ENCODE peak calls at places on chromosomes 16 and 17, in nine cellular contexts. J, U, W, Y, H, A, K, E and N are unnamed samples.

GRCh38 chr17:29368926-29369325 is 21.2 kb upstream of the TAOK1 start:
- DNase-seq in A (no peak), K (no peak), W (no peak), H (peak), Y (no peak), E (no peak), U (no peak), J (no peak), N (no peak)

GRCh38 chr17:28047806-28048205 is 5.3 kb downstream of the NLK start:
- DNase-seq in U (no peak), A (no peak), K (no peak), H (no peak), W (no peak), E (no peak), Y (no peak), J (no peak), N (no peak)

GRCh38 chr16:83961591-83961990 is 6.5 kb upstream of the NECAB2 start:
- DNase-seq in W (no peak), J (no peak), U (no peak), E (no peak), H (no peak), A (no peak), Y (no peak), K (no peak), N (no peak)

GRCh38 chr17:73071387-73071999 is 21.0 kb downstream of the SLC39A11 start:
- DNase-seq in K (peak), A (no peak), U (no peak), Y (no peak), J (no peak), E (no peak), W (no peak), H (no peak), N (no peak)

GRCh38 chr16:15399317-15399716 is 3.8 kb downstream of the MPV17L start:
- DNase-seq in K (no peak), H (no peak), W (no peak), U (no peak), J (no peak), Y (no peak), E (no peak), A (no peak), N (no peak)

GRCh38 chr17:20174588-20175265 is 165.6 kb downstream of the SPECC1 start:
- DNase-seq in H (peak), Y (no peak), A (no peak), U (peak), W (no peak), K (no peak), E (no peak), J (no peak), N (no peak)

GRCh38 chr17:74502866-74503265 is 28.4 kb downstream of the CD300LB start:
- DNase-seq in H (peak), J (no peak), A (no peak), E (no peak), Y (no peak), K (no peak), U (no peak), W (no peak), N (no peak)

GRCh38 chr17:58333396-58334207 is 5.0 kb upstream of the TSPOAP1 start:
- DNase-seq in J (no peak), K (no peak), A (no peak), H (no peak), W (peak), Y (no peak), U (no peak), E (no peak), N (peak)

GRCh38 chr16:69481901-69482341 is 57.5 kb downstream of the CYB5B start:
- DNase-seq in E (no peak), K (no peak), Y (no peak), A (no peak), U (no peak), H (peak), J (no peak), W (no peak), N (no peak)

GRCh38 chr16:67661101-67661661 is 421 bp downstream of the PARD6A start:
- DNase-seq in A (no peak), J (no peak), H (peak), W (peak), Y (no peak), U (no peak), E (no peak), K (no peak), N (no peak)

GRCh38 chr17:41865596-41865893 is 322 bp upstream of the KLHL11 start:
- DNase-seq in Y (no peak), U (no peak), W (no peak), E (no peak), A (no peak), H (no peak), J (no peak), K (no peak), N (no peak)

GRCh38 chr17:12959441-12959840 is 58.4 kb downstream of the ELAC2 start:
- DNase-seq in Y (no peak), K (no peak), A (no peak), W (no peak), J (no peak), E (no peak), U (no peak), H (peak), N (no peak)

GRCh38 chr17:15377608-15378007 is 36.2 kb upstream of the TEKT3 start:
- DNase-seq in Y (no peak), U (peak), H (peak), K (no peak), W (no peak), J (no peak), A (no peak), E (no peak), N (no peak)

GRCh38 chr16:81445926-81446317 is 1.3 kb downstream of the CMIP start:
- DNase-seq in E (no peak), W (no peak), K (peak), U (no peak), H (no peak), Y (no peak), A (no peak), J (no peak), N (no peak)

GRCh38 chr16:4655801-4656200 is 31.2 kb downstream of the MGRN1 start:
- DNase-seq in A (no peak), H (no peak), U (no peak), K (no peak), E (no peak), Y (no peak), J (no peak), W (no peak), N (no peak)

GRCh38 chr16:86379505-86379846 is 130.9 kb upstream of the FOXF1 start:
- DNase-seq in Y (no peak), U (no peak), W (no peak), H (peak), A (no peak), K (no peak), E (no peak), J (no peak), N (no peak)

GRCh38 chr17:65236321-65236720 is 99.2 kb downstream of the RGS9 start:
- DNase-seq in W (no peak), A (no peak), H (no peak), E (no peak), Y (no peak), K (no peak), J (no peak), U (no peak), N (no peak)

GRCh38 chr16:11535494-11535893 is 51.2 kb downstream of the LITAF start:
- DNase-seq in K (peak), W (no peak), Y (no peak), A (no peak), E (no peak), J (no peak), H (no peak), U (no peak), N (no peak)

GRCh38 chr17:17680477-17681186 is 626 bp upstream of the RAI1 start:
- DNase-seq in H (no peak), Y (no peak), U (no peak), K (peak), A (no peak), W (no peak), J (no peak), E (no peak), N (no peak)

GRCh38 chr17:74972107-74972972 is at the start of gene HID1:
- DNase-seq in W (peak), Y (peak), E (peak), H (no peak), J (peak), U (no peak), K (peak), A (peak), N (no peak)

GRCh38 chr16:85146922-85147651 is 34.8 kb upstream of the CIBAR2 start:
- DNase-seq in W (no peak), A (no peak), H (peak), J (no peak), Y (no peak), K (no peak), U (no peak), E (no peak), N (no peak)

GRCh38 chr16:84496991-84497390 is 7.5 kb downstream of the MEAK7 start:
- DNase-seq in H (no peak), J (no peak), U (no peak), K (no peak), W (no peak), A (no peak), Y (no peak), E (no peak), N (no peak)

GRCh38 chr17:73262676-73263642 is 1.3 kb upstream of the CPSF4L start:
- DNase-seq in J (no peak), Y (no peak), E (no peak), W (no peak), H (no peak), K (peak), U (no peak), A (no peak), N (no peak)

GRCh38 chr16:51009359-51009758 is 141.7 kb downstream of the SALL1 start:
- DNase-seq in U (no peak), Y (no peak), E (no peak), A (no peak), H (no peak), J (no peak), W (no peak), K (no peak), N (no peak)

GRCh38 chr17:49638818-49639217 is 39.1 kb downstream of the SPOP start:
- DNase-seq in U (no peak), J (no peak), W (no peak), H (peak), K (no peak), Y (no peak), A (no peak), E (no peak), N (no peak)